ENCODE peak calls at places on chromosome 10, in five cellular contexts. J is progenitor cell of endocrine pancreas, T is HFFc6, N is mammary epithelial cell, X is MCF 10A. K is an unnamed sample.

GRCh38 chr10:61798711-61799110 is 102.8 kb upstream of the ARID5B start:
- DNase-seq in N (no peak), J (no peak), X (no peak), T (no peak), K (no peak)

GRCh38 chr10:103967433-103968142 is 648 bp downstream of the SLK start:
- DNase-seq in N (peak), X (peak), J (no peak), T (no peak), K (no peak)

GRCh38 chr10:95644935-95645334 is 11.6 kb downstream of the ALDH18A1 start:
- DNase-seq in N (no peak), X (no peak), T (no peak), J (no peak), K (no peak)

GRCh38 chr10:6052247-6053221 is 9.6 kb downstream of the IL2RA start:
- DNase-seq in X (peak), T (no peak), N (peak), J (no peak), K (peak)

GRCh38 chr10:132133449-132134291 is 53.1 kb upstream of the DPYSL4 start:
- DNase-seq in X (no peak), N (no peak), J (no peak), T (no peak), K (no peak)

GRCh38 chr10:63630928-63631685 is 109.9 kb downstream of the REEP3 start:
- DNase-seq in N (no peak), T (no peak), X (no peak), J (no peak), K (no peak)

GRCh38 chr10:105258674-105259065 is 617.6 kb downstream of the SORCS3 start:
- DNase-seq in T (no peak), X (no peak), N (no peak), J (no peak), K (no peak)

GRCh38 chr10:33122014-33122788 is 164.2 kb upstream of the ITGB1 start:
- DNase-seq in J (no peak), N (no peak), T (peak), X (no peak), K (no peak)

GRCh38 chr10:75003891-75004290 is 107.6 kb upstream of the SAMD8 start:
- DNase-seq in T (no peak), J (no peak), X (no peak), N (no peak), K (no peak)

GRCh38 chr10:73410897-73411296 is 3.0 kb downstream of the ANXA7 start:
- DNase-seq in X (no peak), T (no peak), J (no peak), N (no peak), K (no peak)

GRCh38 chr10:59791602-59792001 is 38.3 kb upstream of the MRLN start:
- DNase-seq in X (no peak), J (no peak), T (no peak), N (no peak), K (no peak)

GRCh38 chr10:794382-794956 is 105.0 kb upstream of the DIP2C start:
- DNase-seq in X (no peak), J (no peak), N (no peak), T (peak), K (no peak)

GRCh38 chr10:71431945-71432905 is 35.5 kb downstream of the CDH23 start:
- DNase-seq in N (no peak), J (no peak), X (no peak), T (no peak), K (no peak)
- TF ChIP-seq CTCF in N (no peak), J (peak), X (peak), T (peak), K (no peak)

DNA sequence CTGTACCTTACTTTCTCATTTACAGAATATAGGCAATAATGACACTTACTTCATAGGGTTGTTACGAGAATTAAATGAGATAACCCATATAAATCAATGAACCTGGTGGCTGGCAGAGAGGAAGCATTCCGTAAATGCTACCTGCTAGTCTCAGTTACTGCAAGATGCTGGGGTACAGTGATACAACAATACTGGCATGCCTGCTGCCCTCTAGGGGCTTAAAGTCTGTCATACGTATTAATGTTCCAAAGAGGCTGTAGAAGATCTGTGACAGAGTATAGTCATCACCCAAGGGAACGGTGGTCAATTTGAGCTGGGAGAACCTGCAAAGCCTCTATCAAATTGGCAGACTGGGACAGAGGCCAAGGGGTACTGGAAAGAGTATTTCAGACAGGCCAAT is 421.5 kb downstream of the GPAM start:
- DNase-seq in J (no peak), T (no peak), N (no peak), X (no peak), K (no peak)
- TF ChIP-seq CTCF in J (no peak), T (no peak), N (no peak), X (no peak), K (no peak)

DNA sequence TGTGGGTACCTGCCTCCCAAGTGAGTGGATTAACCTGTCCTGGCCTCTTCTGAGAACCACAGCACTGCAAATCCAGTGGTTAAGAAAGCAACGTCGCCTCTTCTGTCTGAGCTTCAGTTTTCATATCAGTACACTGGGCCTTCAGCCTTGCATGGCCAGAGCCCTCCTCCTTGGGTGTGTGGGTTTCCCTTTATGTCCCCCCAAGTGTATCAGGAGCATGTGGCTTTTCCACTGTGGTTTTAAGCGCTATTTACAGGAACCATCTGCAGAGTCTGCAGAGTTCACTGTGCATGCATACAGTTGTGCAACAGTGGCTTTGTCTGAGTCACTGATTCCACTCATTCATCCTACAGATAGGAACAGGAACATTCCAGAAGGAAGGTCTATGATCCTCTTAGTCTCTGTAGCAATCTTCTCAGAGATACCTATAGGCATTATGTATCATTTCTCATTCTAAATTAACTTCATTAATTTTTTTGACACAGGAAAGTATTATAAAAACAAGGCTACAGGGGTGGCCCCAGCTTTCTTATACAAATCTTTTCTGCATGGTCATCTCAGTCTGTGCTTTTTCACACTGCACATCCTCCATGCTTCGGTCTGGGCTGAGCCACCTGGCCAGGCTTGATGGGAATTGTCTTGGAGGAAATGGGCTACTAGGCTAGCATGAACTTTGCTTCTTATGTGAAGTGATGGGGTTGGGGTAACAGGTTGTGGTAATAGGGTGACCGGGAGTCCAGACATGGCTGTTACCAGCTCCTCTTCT is 17.1 kb downstream of the MBL2 start:
- DNase-seq in N (peak), T (peak), X (peak), J (no peak), K (no peak)
- TF ChIP-seq CTCF in N (no peak), T (no peak), X (no peak), J (no peak), K (no peak)

DNA sequence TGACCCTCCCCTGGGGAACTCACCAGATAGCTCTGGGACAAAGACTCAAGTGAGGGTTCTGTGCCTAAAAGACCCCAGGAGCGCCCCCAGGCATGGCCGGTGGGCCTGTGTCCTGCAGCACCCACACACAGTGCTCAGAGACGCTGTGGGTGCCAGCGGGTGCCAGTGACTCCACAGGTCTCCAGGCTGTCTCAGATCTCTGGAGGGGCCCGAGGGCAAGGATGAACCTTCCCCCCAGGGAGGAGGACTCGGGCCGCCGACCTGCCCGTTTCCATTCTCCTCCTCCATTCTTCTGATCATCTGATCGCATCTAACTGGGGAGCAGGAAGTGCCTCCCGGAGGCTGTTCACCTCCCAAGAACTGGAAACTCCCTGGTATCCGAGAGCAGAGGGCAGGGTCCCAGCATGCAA is 980 bp downstream of the ADAM8 start:
- DNase-seq in N (no peak), X (peak), J (no peak), T (no peak), K (peak)
- TF ChIP-seq CTCF in N (no peak), X (no peak), J (no peak), T (no peak), K (peak)

GRCh38 chr10:113679463-113680171 is at the start of gene CASP7:
- DNase-seq in J (peak), X (peak), T (peak), N (peak), K (peak)
- TF ChIP-seq CTCF in J (peak), X (no peak), T (no peak), N (no peak), K (no peak)

GRCh38 chr10:44330431-44330830 is 54.5 kb downstream of the CXCL12 start:
- DNase-seq in T (no peak), N (no peak), J (no peak), X (no peak), K (no peak)
- TF ChIP-seq CTCF in T (no peak), N (no peak), J (no peak), X (no peak), K (no peak)

DNA sequence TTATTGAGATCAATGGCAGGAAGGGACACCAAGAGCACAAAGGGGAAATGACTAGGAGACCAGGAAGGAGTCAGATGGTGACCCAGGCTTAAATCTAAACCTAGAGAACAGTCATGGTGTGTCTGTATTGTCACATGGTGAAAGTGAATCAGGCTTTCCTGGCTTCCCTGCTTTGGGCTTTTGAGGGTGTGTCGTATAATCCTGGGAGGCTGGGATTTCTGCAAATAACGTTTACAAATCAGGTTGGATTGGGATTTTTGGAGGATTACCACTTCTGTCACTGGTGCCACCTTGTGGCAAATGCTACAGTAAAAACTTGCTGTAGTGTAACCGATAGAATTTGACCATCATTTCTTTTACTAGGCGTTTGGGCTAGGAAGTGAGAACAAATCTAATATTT is 502.6 kb downstream of the NRG3 start:
- DNase-seq in J (no peak), N (peak), T (no peak), X (peak), K (no peak)
- TF ChIP-seq CTCF in J (peak), N (peak), T (peak), X (no peak), K (no peak)

K was measured in natural killer cell.